ENCODE peak calls at places on chromosomes 11 and 22, in ten cellular contexts. V, B, T, X, S, J, G, K, Q and M are unnamed samples.

GRCh38 chr11:103241574-103241973 is 132.3 kb downstream of the DYNC2H1 start:
- DNase-seq in V (no peak), B (no peak), T (no peak), X (no peak), S (no peak), J (no peak), G (no peak), K (no peak), Q (no peak), M (no peak)

GRCh38 chr22:44710474-44711235 is 8.7 kb downstream of the PRR5 start:
- DNase-seq in V (no peak), B (no peak), T (peak), X (no peak), S (no peak), J (no peak), G (no peak), K (no peak), Q (no peak), M (no peak)

GRCh38 chr11:19929147-19929546 is 216.5 kb downstream of the NAV2 start:
- DNase-seq in V (no peak), B (no peak), T (no peak), X (no peak), S (no peak), J (peak), G (no peak), K (no peak), Q (no peak), M (no peak)

GRCh38 chr11:16605440-16605970 is 132.9 kb upstream of the C11orf58 start:
- DNase-seq in V (no peak), B (peak), T (no peak), X (peak), S (peak), J (peak), G (peak), K (peak), Q (no peak), M (no peak)

GRCh38 chr11:119647254-119647653 is 81.7 kb downstream of the NECTIN1 start:
- DNase-seq in V (no peak), B (no peak), T (no peak), X (no peak), S (no peak), J (no peak), G (no peak), K (no peak), Q (no peak), M (no peak)

GRCh38 chr22:43272301-43272700 is 70.9 kb downstream of the SCUBE1 start:
- DNase-seq in V (no peak), B (no peak), T (no peak), X (no peak), S (no peak), J (peak), G (no peak), K (no peak), Q (no peak), M (no peak)

GRCh38 chr22:45868586-45869443 is 108.1 kb downstream of the WNT7B start:
- DNase-seq in V (no peak), B (no peak), T (no peak), X (no peak), S (peak), J (no peak), G (no peak), K (peak), Q (no peak), M (no peak)

GRCh38 chr22:48302657-48303359 is 1524.9 kb downstream of the BRD1 start:
- DNase-seq in V (no peak), B (no peak), T (no peak), X (no peak), S (no peak), J (no peak), G (no peak), K (no peak), Q (peak), M (no peak)

GRCh38 chr11:118232659-118233058 is 7.8 kb upstream of the JAML start:
- DNase-seq in V (no peak), B (no peak), T (no peak), X (no peak), S (no peak), J (no peak), G (no peak), K (no peak), Q (no peak), M (no peak)

GRCh38 chr22:33337524-33337923 is 279.3 kb upstream of the SYN3 start:
- DNase-seq in V (no peak), B (no peak), T (no peak), X (no peak), S (no peak), J (no peak), G (no peak), K (no peak), Q (no peak), M (no peak)

GRCh38 chr22:32830473-32830872 is 29.0 kb downstream of the TIMP3 start:
- DNase-seq in V (no peak), B (peak), T (no peak), X (peak), S (peak), J (no peak), G (no peak), K (peak), Q (no peak), M (no peak)

GRCh38 chr11:60910281-60910687 is 3.7 kb upstream of the TMEM109 start:
- DNase-seq in V (no peak), B (no peak), T (peak), X (no peak), S (no peak), J (no peak), G (peak), K (no peak), Q (no peak), M (no peak)

GRCh38 chr11:79243412-79244174 is 197.2 kb downstream of the TENM4 start:
- DNase-seq in V (no peak), B (no peak), T (no peak), X (no peak), S (no peak), J (no peak), G (no peak), K (no peak), Q (peak), M (no peak)

DNA sequence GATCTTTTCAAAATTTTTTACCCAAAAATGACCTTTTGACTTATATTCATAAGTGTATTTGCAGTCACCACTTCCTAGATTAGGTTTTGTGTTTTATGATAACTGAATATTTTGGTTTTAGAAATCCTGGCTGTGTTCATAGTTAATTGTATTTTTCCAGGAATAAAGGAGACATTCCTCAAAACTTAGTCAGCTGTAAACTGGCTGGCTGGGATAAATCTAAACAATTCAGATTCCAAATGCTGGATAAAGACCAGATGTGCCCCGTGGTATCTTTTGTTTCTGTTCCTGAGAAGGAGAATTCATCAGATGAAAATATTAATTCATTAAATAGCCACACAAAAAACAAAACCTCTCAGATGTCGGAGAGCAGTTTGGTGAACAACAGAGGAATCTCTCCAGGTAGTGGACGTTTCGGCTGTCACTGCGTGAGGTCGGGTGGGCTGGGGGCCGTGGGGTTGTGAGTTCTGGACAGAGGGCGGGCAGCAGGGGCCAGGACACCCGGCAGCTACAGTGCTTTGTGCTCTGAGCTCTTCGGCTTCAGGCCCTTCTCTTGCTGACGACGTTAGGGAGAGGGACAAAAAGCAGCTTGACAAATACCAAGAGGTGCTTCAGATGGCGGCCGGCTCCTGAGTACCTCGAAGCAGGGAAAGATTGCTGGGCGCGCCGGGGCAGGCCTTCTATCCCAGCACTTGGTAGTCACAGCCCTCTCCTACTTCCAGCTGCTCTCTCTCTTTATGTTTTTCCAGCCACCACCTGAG is 24.6 kb downstream of the MOV10L1 start:
- DNase-seq in V (no peak), B (no peak), T (no peak), X (no peak), S (no peak), J (peak), G (no peak), K (peak), Q (no peak), M (no peak)
- H3K27ac ChIP-seq in V (peak), B (no peak), T (no peak), X (no peak), S (no peak), J (no peak), G (no peak), K (no peak), Q (peak), M (no peak)

GRCh38 chr11:94653561-94653960 is 86.4 kb downstream of the PIWIL4 start:
- DNase-seq in V (no peak), B (no peak), T (no peak), X (no peak), S (no peak), J (no peak), G (no peak), K (no peak), Q (no peak), M (no peak)

GRCh38 chr11:94655951-94656350 is 88.8 kb downstream of the PIWIL4 start:
- DNase-seq in V (no peak), B (no peak), T (no peak), X (no peak), S (no peak), J (no peak), G (no peak), K (no peak), Q (no peak), M (no peak)

GRCh38 chr11:94654201-94654600 is 87.0 kb downstream of the PIWIL4 start:
- DNase-seq in V (no peak), B (no peak), T (no peak), X (no peak), S (no peak), J (no peak), G (no peak), K (no peak), Q (no peak), M (no peak)

GRCh38 chr11:94656968-94657367 is 89.8 kb downstream of the PIWIL4 start:
- DNase-seq in V (no peak), B (no peak), T (no peak), X (no peak), S (no peak), J (no peak), G (no peak), K (no peak), Q (no peak), M (no peak)

DNA sequence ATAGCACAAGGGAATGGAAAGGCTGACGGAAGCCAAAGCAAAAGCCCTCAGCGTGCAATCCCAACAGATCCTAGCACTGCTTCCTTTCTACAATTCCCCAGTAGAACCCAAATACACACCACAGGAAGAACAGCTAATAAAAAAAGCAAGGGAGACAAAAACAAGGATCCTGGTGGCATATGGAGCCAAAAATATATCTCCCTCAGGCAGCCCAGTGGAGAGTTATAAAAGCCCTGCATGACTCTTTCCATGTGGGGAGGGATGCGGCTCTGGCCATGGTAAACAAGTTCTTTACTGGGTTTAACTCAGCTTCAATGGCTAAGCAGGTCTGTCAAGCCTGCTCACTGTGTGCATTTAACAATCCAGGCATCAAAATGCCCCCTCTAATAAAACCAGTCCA is 88.1 kb downstream of the PIWIL4 start:
- DNase-seq in V (no peak), B (no peak), T (no peak), X (no peak), S (no peak), J (no peak), G (no peak), K (no peak), Q (no peak), M (no peak)
- H3K27ac ChIP-seq in V (no peak), B (no peak), T (no peak), X (no peak), S (no peak), J (no peak), G (no peak), K (no peak), Q (no peak), M (no peak)

DNA sequence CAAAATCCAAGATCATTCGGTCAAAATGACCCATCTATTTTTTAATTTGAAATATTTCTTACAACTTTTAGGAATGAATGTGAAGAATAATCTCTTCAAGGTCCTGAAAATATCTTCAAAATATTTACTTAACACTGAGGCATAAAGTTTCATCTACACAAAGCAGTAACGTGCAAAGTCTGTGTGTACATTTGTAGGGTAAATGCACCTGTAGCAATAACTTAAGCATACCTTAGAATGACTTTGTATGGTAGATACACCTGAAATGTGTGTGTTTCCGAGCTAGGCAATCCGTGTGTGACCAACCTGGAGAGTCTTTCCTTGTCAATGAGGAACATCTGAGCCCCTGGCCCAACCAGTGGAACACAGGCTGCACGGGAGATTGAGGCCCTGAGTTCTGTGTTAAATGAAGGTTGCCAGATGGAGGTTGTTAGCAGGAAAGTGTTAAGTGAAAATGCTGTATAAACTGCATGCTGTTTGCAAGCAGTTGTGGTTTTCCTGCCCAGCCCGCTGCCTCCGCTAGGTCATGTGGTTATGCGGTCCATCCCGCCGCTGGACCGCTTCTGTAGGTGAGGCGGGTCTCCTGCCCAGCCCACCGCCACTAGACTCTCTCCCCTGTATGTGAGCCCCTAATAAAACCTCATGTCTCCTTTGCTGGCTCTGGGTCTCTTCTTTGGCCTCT is 7.6 kb upstream of the CTR9 start:
- DNase-seq in V (no peak), B (no peak), T (no peak), X (no peak), S (no peak), J (no peak), G (no peak), K (no peak), Q (no peak), M (no peak)
- H3K27ac ChIP-seq in V (no peak), B (no peak), T (no peak), X (no peak), S (no peak), J (no peak), G (no peak), K (no peak), Q (no peak), M (no peak)

DNA sequence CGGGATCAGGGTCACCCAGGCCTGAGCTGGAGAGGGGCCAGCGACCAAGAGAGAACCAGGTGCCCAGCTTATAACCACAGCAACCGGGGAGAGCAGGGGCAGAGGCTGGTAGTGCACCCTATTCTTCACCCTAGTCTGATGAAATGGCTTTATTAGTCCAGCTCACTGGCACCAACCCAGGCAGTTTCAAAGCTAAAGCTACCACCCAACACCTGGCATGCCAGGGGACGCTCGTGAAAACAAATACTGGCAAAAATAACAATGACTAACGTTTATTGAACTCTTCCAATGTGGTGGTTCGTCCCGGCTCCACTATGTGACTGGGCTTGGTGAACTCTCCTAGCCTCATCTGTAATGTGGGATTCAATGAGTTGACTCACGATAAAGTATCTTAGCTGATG is 30.6 kb downstream of the SCGB1A1 start:
- DNase-seq in V (no peak), B (no peak), T (no peak), X (no peak), S (no peak), J (no peak), G (no peak), K (no peak), Q (no peak), M (no peak)
- H3K27ac ChIP-seq in V (no peak), B (no peak), T (no peak), X (no peak), S (no peak), J (no peak), G (no peak), K (no peak), Q (no peak), M (no peak)